ENCODE peak calls at places on chromosome 2, in eight cellular contexts. L, F, H, Y, X, B, O and P are unnamed samples. For H3K27me3, the result is how much of the 10 kb centered on the place peaks cover.

GRCh38 chr2:43612944-43613343 is 17.1 kb upstream of the THADA start:
- DNase-seq in B (no peak), O (no peak), L (no peak), Y (no peak), H (peak), X (peak), F (no peak), P (no peak)

GRCh38 chr2:49770919-49771318 is 616.6 kb upstream of the FSHR start:
- DNase-seq in L (no peak), X (no peak), H (peak), O (no peak), B (no peak), F (no peak), Y (no peak), P (no peak)

GRCh38 chr2:60948926-60949579 is 67.7 kb downstream of the REL start:
- DNase-seq in L (no peak), O (no peak), H (no peak), B (no peak), Y (no peak), X (no peak), F (no peak), P (no peak)

GRCh38 chr2:148888003-148888501 is 13.0 kb downstream of the KIF5C start:
- DNase-seq in B (no peak), L (no peak), Y (no peak), F (no peak), H (no peak), X (no peak), O (no peak), P (no peak)

GRCh38 chr2:218020966-218021535 is 18.3 kb upstream of the TNS1 start:
- DNase-seq in X (no peak), O (no peak), Y (no peak), L (no peak), F (no peak), H (no peak), B (peak), P (no peak)

GRCh38 chr2:67108231-67108630 is 288.9 kb upstream of the ETAA1 start:
- DNase-seq in B (no peak), O (no peak), Y (no peak), L (no peak), F (no peak), X (no peak), H (no peak), P (no peak)

GRCh38 chr2:241218131-241219029 is 29.9 kb downstream of the ANO7 start:
- DNase-seq in X (peak), B (no peak), Y (no peak), F (no peak), O (peak), L (no peak), H (peak), P (peak)

GRCh38 chr2:168697668-168698121 is 104.7 kb upstream of the NOSTRIN start:
- DNase-seq in Y (no peak), B (no peak), L (no peak), F (no peak), H (no peak), O (no peak), X (no peak), P (no peak)

GRCh38 chr2:38709515-38710194 is 41.5 kb downstream of the SRSF7 start:
- DNase-seq in L (no peak), B (no peak), F (no peak), O (no peak), H (no peak), Y (no peak), X (no peak), P (no peak)

GRCh38 chr2:198615972-198616371 is 811.6 kb downstream of the PLCL1 start:
- DNase-seq in B (no peak), F (no peak), O (no peak), H (no peak), L (no peak), X (no peak), Y (no peak), P (no peak)

GRCh38 chr2:226063704-226064390 is 664.3 kb downstream of the NYAP2 start:
- DNase-seq in X (no peak), Y (no peak), F (no peak), O (no peak), B (no peak), H (no peak), L (no peak), P (no peak)

GRCh38 chr2:224194161-224194560 is 155.1 kb upstream of the SERPINE2 start:
- DNase-seq in X (no peak), B (no peak), L (no peak), H (no peak), O (no peak), F (no peak), Y (no peak), P (no peak)

GRCh38 chr2:102141011-102141914 is 1.3 kb upstream of the IL1R1 start:
- DNase-seq in L (no peak), Y (no peak), B (no peak), H (no peak), O (no peak), X (no peak), F (no peak), P (no peak)

GRCh38 chr2:73053316-73054114 is 18.0 kb downstream of the SFXN5 start:
- DNase-seq in F (no peak), B (no peak), X (no peak), O (no peak), Y (no peak), H (no peak), L (no peak), P (no peak)

GRCh38 chr2:209662091-209662490 is 109.5 kb upstream of the UNC80 start:
- DNase-seq in B (no peak), H (no peak), O (no peak), L (no peak), F (no peak), X (no peak), Y (no peak), P (no peak)

GRCh38 chr2:85974395-85974794 is 85.6 kb upstream of the ST3GAL5 start:
- DNase-seq in H (no peak), B (peak), L (no peak), O (no peak), X (no peak), Y (no peak), F (peak), P (no peak)

GRCh38 chr2:30511122-30512083 is 64.4 kb downstream of the LCLAT1 start:
- DNase-seq in Y (peak), L (no peak), F (peak), X (peak), B (no peak), O (no peak), H (peak), P (no peak)

GRCh38 chr2:20422679-20423271 is 24.1 kb upstream of the RHOB start:
- DNase-seq in F (no peak), X (peak), Y (no peak), O (no peak), H (peak), B (no peak), L (no peak), P (no peak)

GRCh38 chr2:217090024-217090473 is 230.2 kb upstream of the TNP1 start:
- DNase-seq in O (no peak), X (no peak), H (no peak), Y (no peak), L (no peak), F (no peak), B (no peak), P (no peak)

GRCh38 chr2:51290725-51291124 is 258.8 kb upstream of the NRXN1 start:
- DNase-seq in Y (no peak), O (no peak), L (no peak), F (no peak), X (no peak), H (no peak), B (no peak), P (no peak)

GRCh38 chr2:211837706-211838105 is 700.9 kb downstream of the ERBB4 start:
- DNase-seq in F (no peak), X (no peak), B (no peak), O (no peak), Y (no peak), L (no peak), H (no peak), P (no peak)

GRCh38 chr2:29629495-29629894 is 291.9 kb downstream of the ALK start:
- DNase-seq in L (no peak), O (no peak), Y (no peak), B (no peak), F (no peak), X (no peak), H (no peak), P (no peak)

GRCh38 chr2:215383652-215384279 is 52.1 kb downstream of the FN1 start:
- DNase-seq in X (no peak), F (no peak), B (no peak), Y (no peak), L (no peak), H (no peak), O (no peak), P (no peak)
- H3K27ac ChIP-seq in X (no peak), F (no peak), B (no peak), Y (no peak), L (no peak), H (no peak), O (no peak), P (no peak)

GRCh38 chr2:239716536-239717318 is 308.4 kb downstream of the NDUFA10 start:
- DNase-seq in O (no peak), X (no peak), F (no peak), L (no peak), B (peak), H (no peak), Y (peak), P (no peak)

GRCh38 chr2:239714116-239714515 is 311.0 kb downstream of the NDUFA10 start:
- DNase-seq in X (no peak), O (no peak), F (no peak), B (no peak), H (no peak), L (no peak), Y (no peak), P (peak)

GRCh38 chr2:239716009-239716408 is 309.1 kb downstream of the NDUFA10 start:
- DNase-seq in X (no peak), L (no peak), O (no peak), B (no peak), Y (no peak), H (no peak), F (no peak), P (no peak)

GRCh38 chr2:239715606-239716005 is 309.5 kb downstream of the NDUFA10 start:
- DNase-seq in L (no peak), B (peak), X (no peak), H (no peak), O (no peak), Y (no peak), F (no peak), P (no peak)

GRCh38 chr2:239715202-239715601 is 309.9 kb downstream of the NDUFA10 start:
- DNase-seq in X (no peak), L (no peak), H (no peak), F (no peak), Y (no peak), O (no peak), B (peak), P (no peak)
- H3K27me3 ChIP-seq in X (under half), L (under half), H (half or more), F (under half), Y (under half), O (under half), B (under half), P (under half)

DNA sequence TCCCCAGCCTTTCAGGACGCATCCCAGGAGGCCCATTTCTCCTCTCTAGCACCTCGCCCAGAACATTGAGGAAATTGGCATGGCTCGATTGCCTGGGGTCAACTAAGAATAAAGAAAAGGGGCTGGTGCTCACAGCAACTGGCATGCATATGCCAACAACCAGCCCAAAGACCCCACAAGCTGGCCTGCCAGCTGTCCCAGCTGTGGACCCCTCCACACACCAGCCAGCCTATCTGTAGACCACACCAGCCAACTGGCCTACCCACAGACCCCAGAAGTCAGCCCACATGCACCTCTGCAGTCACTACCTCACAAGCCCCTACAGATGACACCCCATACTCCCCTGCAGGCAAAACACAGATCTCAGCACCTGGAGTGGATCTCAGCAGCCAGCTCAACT is 123.8 kb upstream of the ID2 start:
- DNase-seq in O (no peak), X (no peak), H (no peak), B (peak), L (no peak), F (no peak), Y (no peak), P (no peak)
- TF ChIP-seq POLR2A in O (no peak), X (no peak), H (no peak), B (no peak), L (no peak), F (no peak), Y (no peak), P (no peak)

GRCh38 chr2:19362094-19362649 is 3.7 kb upstream of the OSR1 start:
- DNase-seq in Y (no peak), X (no peak), F (no peak), H (no peak), L (no peak), O (no peak), B (no peak), P (no peak)

GRCh38 chr2:19364014-19364413 is 5.6 kb upstream of the OSR1 start:
- DNase-seq in X (no peak), Y (no peak), O (no peak), B (no peak), L (no peak), H (no peak), F (no peak), P (no peak)

GRCh38 chr2:19363474-19363778 is 5.0 kb upstream of the OSR1 start:
- DNase-seq in O (no peak), X (no peak), B (no peak), F (no peak), Y (no peak), L (no peak), H (no peak), P (no peak)

GRCh38 chr2:19361325-19361990 is 3.0 kb upstream of the OSR1 start:
- DNase-seq in H (no peak), L (no peak), Y (no peak), F (no peak), B (no peak), O (no peak), X (no peak), P (no peak)

DNA sequence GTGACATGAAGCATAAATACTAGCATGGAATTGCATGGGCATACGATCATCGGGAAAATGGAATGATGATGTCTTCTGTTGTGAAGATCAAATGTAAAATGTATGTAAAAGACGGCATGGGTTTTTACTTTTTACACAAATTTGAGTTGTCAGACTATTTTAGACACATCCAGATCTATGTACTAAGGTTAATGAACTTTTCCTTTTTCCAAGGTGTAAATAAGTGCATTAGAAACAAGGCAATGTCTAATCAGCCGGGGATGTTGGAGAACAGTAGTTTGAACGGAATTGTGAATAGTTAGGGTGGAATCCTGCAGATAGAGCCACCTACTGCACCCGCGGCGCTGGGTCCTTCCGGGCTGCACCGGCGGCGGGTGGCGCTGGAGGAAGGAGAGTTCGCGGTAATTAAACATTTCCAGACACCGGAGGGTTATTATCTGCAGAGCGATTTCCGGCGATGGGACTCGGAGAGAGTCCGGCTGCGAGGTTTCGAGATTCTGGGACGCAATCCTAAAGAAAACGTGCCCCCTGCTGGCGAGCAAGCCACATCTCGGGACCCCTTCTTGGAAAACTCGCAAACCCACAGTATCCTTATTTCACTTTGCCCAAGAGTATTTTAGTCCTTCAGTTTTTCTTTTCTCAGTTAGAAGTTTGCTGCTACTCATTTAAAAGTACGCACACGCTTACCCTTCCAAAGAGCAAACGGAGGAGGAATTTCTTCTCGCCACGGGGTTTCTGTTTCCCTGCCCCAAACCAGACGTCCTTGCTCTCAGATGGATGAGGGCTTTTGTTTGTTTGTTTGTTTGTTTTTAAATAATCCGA is 4.4 kb upstream of the OSR1 start:
- DNase-seq in L (no peak), Y (peak), B (peak), X (peak), H (peak), F (peak), O (peak), P (peak)
- H3K27ac ChIP-seq in L (peak), Y (peak), B (peak), X (no peak), H (no peak), F (peak), O (peak), P (peak)